ENCODE peak calls at places on chromosomes 13 and 19, in six cellular contexts. X is caudate nucleus; V is Ammon's horn; D is effector memory CD8-positive, alpha-beta T cell; C is left ventricle myocardium inferior; Q is gastrocnemius medialis. T is an unnamed sample.

GRCh38 chr13:33081666-33082065 is 65.4 kb downstream of the KL start:
- DNase-seq in X (no peak), V (no peak), D (no peak), C (no peak), Q (no peak), T (no peak)

GRCh38 chr19:56491399-56491798 is 14.3 kb upstream of the ZNF667 start:
- DNase-seq in X (no peak), V (no peak), D (no peak), C (no peak), Q (no peak), T (no peak)

GRCh38 chr13:110326263-110326904 is 19.3 kb downstream of the COL4A2 start:
- DNase-seq in X (no peak), V (no peak), D (no peak), C (no peak), Q (no peak), T (no peak)

GRCh38 chr13:110682746-110683145 is 23.2 kb downstream of the CARS2 start:
- DNase-seq in X (no peak), V (no peak), D (no peak), C (no peak), Q (no peak), T (no peak)

GRCh38 chr13:39105110-39105509 is 66.9 kb downstream of the NHLRC3 start:
- DNase-seq in X (no peak), V (peak; percentile 31), D (no peak), C (no peak), Q (no peak), T (no peak)

GRCh38 chr13:50685491-50685890 is 158.0 kb downstream of the DLEU7 start:
- DNase-seq in X (peak; percentile 71), V (peak; percentile 90), D (no peak), C (peak; percentile 87), Q (peak; percentile 37), T (no peak)

GRCh38 chr19:17289489-17289888 is 7.8 kb downstream of the ANKLE1 start:
- DNase-seq in X (no peak), V (no peak), D (no peak), C (peak; percentile 80), Q (peak; percentile 61), T (peak; percentile 8)

GRCh38 chr19:1082165-1082927 is 12.8 kb downstream of the POLR2E start:
- DNase-seq in X (no peak), V (no peak), D (peak; percentile 73), C (no peak), Q (no peak), T (no peak)

GRCh38 chr13:37149380-37149779 is 43.9 kb upstream of the CSNK1A1L start:
- DNase-seq in X (no peak), V (no peak), D (no peak), C (no peak), Q (no peak), T (no peak)

GRCh38 chr19:7418575-7418974 is 69.8 kb downstream of the ARHGEF18 start:
- DNase-seq in X (no peak), V (no peak), D (no peak), C (no peak), Q (no peak), T (no peak)

GRCh38 chr13:45473627-45474026 is 8.9 kb downstream of the COG3 start:
- DNase-seq in X (no peak), V (no peak), D (no peak), C (no peak), Q (no peak), T (no peak)

GRCh38 chr19:17606786-17607185 is 51.3 kb downstream of the COLGALT1 start:
- DNase-seq in X (no peak), V (no peak), D (no peak), C (no peak), Q (no peak), T (no peak)

GRCh38 chr19:3319643-3320353 is 46.6 kb upstream of the NFIC start:
- DNase-seq in X (no peak), V (no peak), D (no peak), C (no peak), Q (no peak), T (no peak)

GRCh38 chr13:35354305-35354704 is 122.2 kb downstream of the MAB21L1 start:
- DNase-seq in X (no peak), V (no peak), D (no peak), C (no peak), Q (no peak), T (no peak)